ENCODE peak calls at places on chromosome 7, in four cellular contexts. One of them, this sample, is unnamed.

GRCh38 chr7:78850093-78850740 is 603.2 kb downstream of the MAGI2 start:
- DNase-seq in IMR-90: no peak
- DNase-seq in MM.1S: no peak
- DNase-seq in neural progenitor cell: no peak
- DNase-seq in this sample: no peak

GRCh38 chr7:15016315-15016667 is 113.7 kb upstream of the DGKB start:
- DNase-seq in IMR-90: no peak
- DNase-seq in neural progenitor cell: no peak
- DNase-seq in MM.1S: no peak
- DNase-seq in this sample: no peak

GRCh38 chr7:152076940-152077933 is 51.8 kb downstream of the GALNT11 start:
- DNase-seq in neural progenitor cell: no peak
- DNase-seq in MM.1S: no peak
- DNase-seq in IMR-90: peak
- DNase-seq in this sample: no peak

GRCh38 chr7:47405921-47406765 is 175.8 kb downstream of the TNS3 start:
- DNase-seq in neural progenitor cell: no peak
- DNase-seq in IMR-90: peak
- DNase-seq in MM.1S: no peak
- DNase-seq in this sample: no peak

GRCh38 chr7:114663502-114663901 is 248.9 kb downstream of the FOXP2 start:
- DNase-seq in neural progenitor cell: peak
- DNase-seq in MM.1S: peak
- DNase-seq in IMR-90: peak
- DNase-seq in this sample: no peak

GRCh38 chr7:94421711-94422110 is 27.0 kb downstream of the COL1A2 start:
- DNase-seq in MM.1S: no peak
- DNase-seq in neural progenitor cell: no peak
- DNase-seq in IMR-90: no peak
- DNase-seq in this sample: no peak

GRCh38 chr7:44220046-44220720 is 19.4 kb downstream of the YKT6 start:
- DNase-seq in IMR-90: no peak
- DNase-seq in neural progenitor cell: no peak
- DNase-seq in MM.1S: no peak
- DNase-seq in this sample: no peak

GRCh38 chr7:90211391-90212148 is at the start of gene STEAP2:
- DNase-seq in neural progenitor cell: peak
- DNase-seq in IMR-90: peak
- DNase-seq in MM.1S: peak
- DNase-seq in this sample: no peak

GRCh38 chr7:134599371-134599770 is 47.3 kb upstream of the BPGM start:
- DNase-seq in IMR-90: no peak
- DNase-seq in neural progenitor cell: no peak
- DNase-seq in MM.1S: no peak
- DNase-seq in this sample: no peak

GRCh38 chr7:91243591-91244368 is 20.5 kb upstream of the FZD1 start:
- DNase-seq in MM.1S: no peak
- DNase-seq in neural progenitor cell: no peak
- DNase-seq in IMR-90: peak
- DNase-seq in this sample: no peak

GRCh38 chr7:151566897-151567320 is 47.2 kb upstream of the RHEB start:
- DNase-seq in neural progenitor cell: no peak
- DNase-seq in IMR-90: peak
- DNase-seq in MM.1S: no peak
- DNase-seq in this sample: no peak

GRCh38 chr7:117127585-117128168 is 174.4 kb downstream of the ST7 start:
- DNase-seq in MM.1S: peak
- DNase-seq in IMR-90: peak
- DNase-seq in neural progenitor cell: peak
- DNase-seq in this sample: no peak

GRCh38 chr7:95066736-95067530 is 159.5 kb downstream of the PPP1R9A start:
- DNase-seq in neural progenitor cell: no peak
- DNase-seq in IMR-90: peak
- DNase-seq in MM.1S: no peak
- DNase-seq in this sample: no peak

GRCh38 chr7:93530701-93531100 is 43.8 kb downstream of the CALCR start:
- DNase-seq in MM.1S: no peak
- DNase-seq in IMR-90: no peak
- DNase-seq in neural progenitor cell: no peak
- DNase-seq in this sample: no peak

DNA sequence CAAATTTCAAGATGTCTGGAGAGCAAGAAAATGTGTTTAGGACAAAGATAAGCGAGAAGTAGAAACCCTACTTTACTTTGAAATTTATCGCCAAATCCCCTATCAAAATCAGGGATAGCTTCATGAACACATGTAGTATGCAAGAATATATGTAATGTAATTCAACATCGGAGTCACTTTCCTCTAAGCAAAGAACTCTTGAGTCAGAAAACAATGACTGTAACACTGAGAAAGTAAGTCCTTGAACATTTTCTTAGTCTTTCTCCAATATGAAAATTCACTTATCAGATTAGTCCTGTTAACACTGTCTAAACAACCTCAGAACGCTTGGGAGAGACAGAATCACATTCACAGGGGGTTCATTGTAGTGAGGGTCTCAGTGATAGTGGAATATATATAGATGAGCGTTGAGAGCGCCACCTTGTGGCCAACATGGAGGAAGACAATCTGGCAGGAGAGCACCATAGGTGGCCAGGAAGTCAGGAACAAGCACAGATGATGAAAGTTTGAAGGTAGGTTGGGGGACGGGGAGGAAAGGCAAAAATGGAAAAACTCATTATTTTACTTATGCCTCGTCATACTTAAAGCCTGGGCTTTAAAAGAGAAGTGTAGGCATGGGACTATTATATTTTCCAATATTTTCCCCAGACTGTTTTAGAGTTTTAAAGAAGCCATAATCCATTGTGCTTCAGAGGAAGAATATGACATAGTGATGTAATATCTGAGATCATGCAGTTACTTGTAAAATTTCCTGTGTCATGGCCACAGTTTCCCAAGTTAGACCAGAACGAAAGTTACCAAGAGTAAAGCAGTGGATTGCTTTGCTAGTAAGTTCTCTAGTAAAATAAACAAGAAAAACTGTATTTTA is 115.5 kb upstream of the GNAI1 start:
- DNase-seq in neural progenitor cell: peak
- DNase-seq in IMR-90: peak
- DNase-seq in MM.1S: peak
- DNase-seq in this sample: no peak
- TF ChIP-seq CTCF in neural progenitor cell: peak
- TF ChIP-seq CTCF in IMR-90: peak
- TF ChIP-seq CTCF in MM.1S: peak
- TF ChIP-seq CTCF in this sample: peak

DNA sequence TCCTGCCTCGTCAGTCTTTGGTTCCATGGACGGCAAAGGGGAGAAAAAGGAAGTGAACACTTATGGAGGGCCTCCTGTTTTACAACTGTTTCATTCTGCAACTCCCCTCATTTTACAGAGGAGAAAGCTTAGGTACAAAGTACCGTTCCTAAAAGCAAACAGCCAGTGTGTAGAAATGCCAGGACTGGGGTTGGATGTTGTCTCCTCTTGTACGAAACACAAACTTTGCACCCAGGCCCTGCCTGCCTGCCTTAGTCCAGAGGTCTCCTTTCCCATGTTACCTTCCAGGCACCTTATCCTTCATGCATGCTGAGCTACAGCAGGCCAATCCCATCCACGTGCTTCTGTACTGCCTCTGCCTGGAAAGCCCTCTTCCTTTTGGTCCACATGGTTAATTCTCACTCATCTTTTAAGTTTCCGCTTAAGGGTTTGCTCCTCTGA is 86.0 kb downstream of the ICA1 start:
- DNase-seq in IMR-90: no peak
- DNase-seq in neural progenitor cell: no peak
- DNase-seq in MM.1S: no peak
- DNase-seq in this sample: no peak
- H2AFZ ChIP-seq in IMR-90: no peak
- H2AFZ ChIP-seq in neural progenitor cell: peak
- H2AFZ ChIP-seq in MM.1S: peak
- H2AFZ ChIP-seq in this sample: no peak

GRCh38 chr7:36311539-36311938 is 78.1 kb upstream of the ANLN start:
- DNase-seq in neural progenitor cell: no peak
- DNase-seq in MM.1S: no peak
- DNase-seq in IMR-90: no peak
- DNase-seq in this sample: no peak

GRCh38 chr7:36313607-36314006 is 76.1 kb upstream of the ANLN start:
- DNase-seq in IMR-90: no peak
- DNase-seq in MM.1S: no peak
- DNase-seq in neural progenitor cell: no peak
- DNase-seq in this sample: no peak

GRCh38 chr7:36312915-36313334 is 76.7 kb upstream of the ANLN start:
- DNase-seq in neural progenitor cell: no peak
- DNase-seq in MM.1S: no peak
- DNase-seq in IMR-90: no peak
- DNase-seq in this sample: no peak

GRCh38 chr7:36310897-36311296 is 78.8 kb upstream of the ANLN start:
- DNase-seq in MM.1S: no peak
- DNase-seq in neural progenitor cell: no peak
- DNase-seq in IMR-90: no peak
- DNase-seq in this sample: no peak

GRCh38 chr7:36312064-36312914 is 77.4 kb upstream of the ANLN start:
- DNase-seq in IMR-90: no peak
- DNase-seq in neural progenitor cell: peak
- DNase-seq in MM.1S: peak
- DNase-seq in this sample: no peak
- TF ChIP-seq CTCF in IMR-90: no peak
- TF ChIP-seq CTCF in neural progenitor cell: peak
- TF ChIP-seq CTCF in MM.1S: peak
- TF ChIP-seq CTCF in this sample: peak

DNA sequence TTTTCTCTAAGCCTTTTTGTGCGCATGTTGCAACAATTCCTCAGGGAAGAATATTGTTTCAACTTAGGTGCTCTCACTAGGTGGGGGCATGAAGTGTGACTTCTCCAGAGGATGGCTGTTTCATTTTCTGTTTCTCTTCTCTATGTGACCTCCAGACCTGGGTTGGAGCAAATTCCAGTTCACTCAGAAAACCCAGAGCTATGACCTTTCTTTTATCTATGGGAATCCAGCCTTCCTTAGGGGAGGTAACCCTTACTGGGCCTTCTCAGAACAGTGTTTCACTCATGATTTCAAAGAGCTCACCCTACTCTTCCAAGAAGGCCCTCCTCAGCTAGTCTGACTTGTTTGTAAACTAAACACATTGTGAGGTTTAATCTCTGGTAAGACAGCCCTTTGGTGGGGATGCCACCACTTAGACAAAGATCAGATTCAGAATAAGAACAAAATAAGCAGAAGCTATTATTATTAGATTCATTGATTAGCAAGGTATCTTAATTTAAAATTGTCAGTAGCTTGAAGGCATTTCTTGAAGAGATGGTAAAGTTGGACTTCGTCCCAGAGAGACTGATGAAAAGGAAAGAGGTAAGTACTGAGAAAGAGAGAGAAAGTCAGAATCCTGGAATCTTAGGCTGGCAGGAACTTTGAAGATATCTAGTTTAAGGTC is 16.6 kb upstream of the TAS2R60 start:
- DNase-seq in neural progenitor cell: no peak
- DNase-seq in IMR-90: no peak
- DNase-seq in MM.1S: peak
- DNase-seq in this sample: no peak
- H2AFZ ChIP-seq in neural progenitor cell: no peak
- H2AFZ ChIP-seq in IMR-90: no peak
- H2AFZ ChIP-seq in MM.1S: peak
- H2AFZ ChIP-seq in this sample: no peak

GRCh38 chr7:30713397-30713796 is 31.1 kb upstream of the CRHR2 start:
- DNase-seq in MM.1S: no peak
- DNase-seq in IMR-90: no peak
- DNase-seq in neural progenitor cell: no peak
- DNase-seq in this sample: no peak

GRCh38 chr7:30722671-30723070 is 29.3 kb upstream of the INMT start:
- DNase-seq in MM.1S: no peak
- DNase-seq in neural progenitor cell: no peak
- DNase-seq in IMR-90: no peak
- DNase-seq in this sample: no peak

GRCh38 chr7:30721211-30721610 is 30.7 kb upstream of the INMT start:
- DNase-seq in neural progenitor cell: no peak
- DNase-seq in IMR-90: no peak
- DNase-seq in MM.1S: no peak
- DNase-seq in this sample: no peak

GRCh38 chr7:30717181-30717580 is 34.8 kb upstream of the INMT start:
- DNase-seq in IMR-90: no peak
- DNase-seq in neural progenitor cell: no peak
- DNase-seq in MM.1S: no peak
- DNase-seq in this sample: no peak
- TF ChIP-seq CTCF in IMR-90: no peak
- TF ChIP-seq CTCF in neural progenitor cell: peak
- TF ChIP-seq CTCF in MM.1S: no peak
- TF ChIP-seq CTCF in this sample: no peak

GRCh38 chr7:13279854-13280435 is 592.5 kb downstream of the ARL4A start:
- DNase-seq in neural progenitor cell: peak
- DNase-seq in MM.1S: peak
- DNase-seq in IMR-90: peak
- DNase-seq in this sample: no peak

GRCh38 chr7:13282377-13282980 is 595.0 kb downstream of the ARL4A start:
- DNase-seq in IMR-90: peak
- DNase-seq in neural progenitor cell: peak
- DNase-seq in MM.1S: peak
- DNase-seq in this sample: no peak

GRCh38 chr7:13276977-13277376 is 589.5 kb downstream of the ARL4A start:
- DNase-seq in MM.1S: no peak
- DNase-seq in IMR-90: no peak
- DNase-seq in neural progenitor cell: peak
- DNase-seq in this sample: no peak

GRCh38 chr7:13278020-13278419 is 590.6 kb downstream of the ARL4A start:
- DNase-seq in MM.1S: no peak
- DNase-seq in neural progenitor cell: no peak
- DNase-seq in IMR-90: no peak
- DNase-seq in this sample: no peak
- H2AFZ ChIP-seq in MM.1S: no peak
- H2AFZ ChIP-seq in neural progenitor cell: no peak
- H2AFZ ChIP-seq in IMR-90: no peak
- H2AFZ ChIP-seq in this sample: no peak

GRCh38 chr7:42385912-42386311 is 148.9 kb upstream of the GLI3 start:
- DNase-seq in IMR-90: no peak
- DNase-seq in MM.1S: no peak
- DNase-seq in neural progenitor cell: no peak
- DNase-seq in this sample: no peak
- TF ChIP-seq CTCF in IMR-90: peak
- TF ChIP-seq CTCF in MM.1S: no peak
- TF ChIP-seq CTCF in neural progenitor cell: peak
- TF ChIP-seq CTCF in this sample: no peak

DNA sequence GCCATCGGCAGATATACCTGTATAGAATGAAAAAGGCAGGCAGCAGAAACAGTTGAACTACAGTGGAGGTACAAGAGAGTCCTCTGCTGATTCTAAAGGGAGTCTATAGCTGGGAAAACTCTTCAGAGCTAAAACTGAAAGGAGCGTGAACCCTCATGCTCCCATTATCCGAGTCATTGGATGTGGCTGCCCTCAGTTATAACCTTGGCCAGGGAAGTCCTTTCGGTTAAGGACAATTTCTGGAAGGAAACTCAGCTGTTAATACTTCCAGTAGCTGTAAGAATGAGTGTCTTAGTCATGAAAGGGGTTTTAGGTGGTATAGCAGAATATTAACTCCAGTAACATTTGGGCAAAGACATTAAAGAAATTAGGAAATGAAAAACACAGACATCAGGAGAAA is 14.6 kb upstream of the GNAT3 start:
- DNase-seq in IMR-90: no peak
- DNase-seq in neural progenitor cell: no peak
- DNase-seq in MM.1S: no peak
- DNase-seq in this sample: no peak
- H2AFZ ChIP-seq in IMR-90: no peak
- H2AFZ ChIP-seq in neural progenitor cell: no peak
- H2AFZ ChIP-seq in MM.1S: no peak
- H2AFZ ChIP-seq in this sample: no peak